ENCODE peak calls at places on chromosomes 5 and 9, in eight cellular contexts. I, W, H, S, L, E, Y and R are unnamed samples.
A peak's percentile ranks its signal among the peaks of the same experiment; 100 is the strongest.

GRCh38 chr5:119316116-119316515 is 39.7 kb upstream of the TNFAIP8 start:
- DNase-seq in Y (no peak), S (no peak), I (no peak), H (no peak), L (no peak), W (no peak), E (no peak), R (no peak)

GRCh38 chr9:21114311-21114710 is 27.3 kb downstream of the IFNW1 start:
- DNase-seq in E (no peak), Y (no peak), L (no peak), S (no peak), W (no peak), I (no peak), H (no peak), R (no peak)

GRCh38 chr9:86700601-86701000 is 246.7 kb downstream of the GAS1 start:
- DNase-seq in Y (no peak), I (no peak), E (peak; percentile 68), W (no peak), H (no peak), S (peak; percentile 70), L (peak; percentile 28), R (no peak)

GRCh38 chr5:145449794-145450193 is 385.3 kb downstream of the PRELID2 start:
- DNase-seq in S (no peak), L (no peak), E (no peak), I (no peak), W (no peak), H (no peak), Y (no peak), R (no peak)

GRCh38 chr9:98314381-98315066 is 59.1 kb upstream of the TBC1D2 start:
- DNase-seq in I (no peak), W (peak; percentile 61), L (no peak), Y (no peak), S (peak; percentile 5), H (no peak), E (no peak), R (no peak)

GRCh38 chr5:38697013-38697412 is 140.6 kb upstream of the LIFR start:
- DNase-seq in H (no peak), W (no peak), I (peak; percentile 16), E (no peak), L (no peak), S (no peak), Y (no peak), R (no peak)

GRCh38 chr9:115090486-115090885 is 27.5 kb downstream of the TNC start:
- DNase-seq in S (no peak), H (no peak), E (no peak), L (no peak), I (no peak), Y (no peak), W (no peak), R (no peak)

GRCh38 chr5:72134226-72134625 is 27.0 kb downstream of the MAP1B start:
- DNase-seq in S (no peak), E (no peak), I (peak; percentile 39), L (no peak), H (no peak), W (no peak), Y (no peak), R (no peak)

GRCh38 chr5:38420691-38421395 is 135.6 kb downstream of the LIFR start:
- DNase-seq in W (peak; percentile 57), Y (peak; percentile 79), I (peak; percentile 73), E (peak; percentile 66), H (peak; percentile 30), S (no peak), L (peak; percentile 69), R (peak; percentile 78)

GRCh38 chr9:114588671-114589526 is 1.3 kb downstream of the ATP6V1G1 start:
- DNase-seq in W (no peak), I (peak; percentile 62), E (no peak), H (no peak), S (no peak), Y (no peak), L (no peak), R (no peak)

GRCh38 chr9:132383462-132383883 is 23.2 kb downstream of the TTF1 start:
- DNase-seq in L (no peak), S (no peak), Y (no peak), H (no peak), E (no peak), I (no peak), W (no peak), R (no peak)

GRCh38 chr9:132384376-132384775 is 22.3 kb downstream of the TTF1 start:
- DNase-seq in L (no peak), E (no peak), W (no peak), H (no peak), S (no peak), Y (no peak), I (no peak), R (no peak)

GRCh38 chr9:132381966-132382541 is 24.6 kb downstream of the TTF1 start:
- DNase-seq in E (no peak), H (no peak), I (no peak), Y (no peak), S (no peak), W (peak; percentile 28), L (no peak), R (no peak)
- TF ChIP-seq POLR2A in E (no peak), H (no peak), I (no peak), Y (no peak), S (no peak), W (no peak), L (no peak), R (no peak)

GRCh38 chr5:95804765-95805539 is 17.6 kb downstream of the GLRX start:
- DNase-seq in Y (no peak), W (no peak), S (no peak), L (no peak), E (no peak), H (no peak), I (no peak), R (no peak)
- TF ChIP-seq POLR2A in Y (no peak), W (no peak), S (no peak), L (no peak), E (no peak), H (no peak), I (no peak), R (no peak)

DNA sequence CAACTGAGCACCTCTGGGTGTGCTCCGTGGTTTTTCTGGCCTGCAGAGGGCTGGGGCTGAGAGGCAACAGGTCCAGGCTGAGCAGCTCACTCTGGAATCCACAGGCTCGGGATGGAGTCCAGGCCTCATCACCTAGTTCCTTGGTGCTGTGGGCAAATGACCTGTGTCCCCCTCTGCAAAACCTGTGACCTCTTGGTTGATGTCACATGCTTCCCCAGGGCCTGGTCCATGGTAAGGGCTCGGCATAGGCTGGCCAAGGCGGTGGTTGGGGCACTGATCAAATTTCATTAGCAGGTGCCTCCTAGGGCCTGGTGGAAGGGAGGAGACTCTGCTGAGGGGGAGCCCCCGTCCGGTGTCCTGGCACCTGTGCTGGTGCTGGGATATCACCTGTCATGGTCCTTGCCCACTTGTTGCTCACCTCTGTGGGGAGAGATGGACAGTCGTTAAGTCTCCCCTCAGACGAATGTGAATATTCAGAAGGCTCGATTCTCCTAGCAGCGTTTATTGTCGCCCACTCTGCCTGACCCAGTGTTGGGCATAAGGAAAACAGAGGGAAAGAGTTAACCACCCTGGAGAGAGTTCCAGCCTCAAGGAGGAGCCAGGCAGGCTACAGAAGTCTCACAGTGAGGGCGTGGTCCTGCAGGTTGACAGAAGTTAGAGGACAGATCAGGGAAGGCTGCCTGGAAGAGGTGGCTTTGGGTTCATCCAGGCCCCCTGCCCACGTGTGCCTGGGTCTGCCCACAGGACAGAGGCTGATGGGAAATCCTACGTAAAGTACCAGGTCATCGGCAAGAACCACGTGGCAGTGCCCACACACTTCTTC is 3.5 kb downstream of the ENDOG start:
- DNase-seq in L (no peak), Y (no peak), W (no peak), I (no peak), S (no peak), H (no peak), E (no peak), R (no peak)
- TF ChIP-seq POLR2A in L (no peak), Y (no peak), W (peak; percentile 3), I (no peak), S (no peak), H (no peak), E (no peak), R (no peak)

DNA sequence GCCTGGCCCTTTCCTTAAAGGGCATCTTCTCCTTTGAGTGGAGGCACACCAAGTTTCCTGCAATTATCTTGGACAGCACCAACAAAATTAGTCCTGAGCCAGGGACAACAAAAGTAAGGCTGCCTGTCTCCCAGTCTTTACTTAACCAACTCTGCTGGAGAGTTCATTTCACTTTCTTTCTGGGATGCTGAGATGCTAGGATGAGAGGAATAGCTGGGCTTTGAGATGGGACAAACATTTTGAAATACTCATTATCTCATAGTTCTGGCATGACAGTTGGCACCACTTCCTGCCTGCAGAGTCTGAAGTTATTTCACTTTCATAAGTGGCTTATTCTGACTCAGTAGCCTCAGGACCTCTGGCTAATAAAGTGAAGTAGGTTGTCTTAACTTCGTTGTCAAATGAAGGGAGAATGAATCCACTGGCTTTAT is 157.0 kb downstream of the C9orf152 start:
- DNase-seq in Y (no peak), L (no peak), E (no peak), H (peak; percentile 77), S (no peak), I (peak; percentile 73), W (peak; percentile 79), R (peak; percentile 56)
- TF ChIP-seq POLR2A in Y (no peak), L (no peak), E (no peak), H (no peak), S (no peak), I (no peak), W (no peak), R (no peak)

GRCh38 chr5:66828551-66829421 is 232.6 kb downstream of the MAST4 start:
- DNase-seq in I (peak; percentile 92), E (peak; percentile 54), Y (peak; percentile 83), W (no peak), S (peak; percentile 72), L (peak; percentile 64), H (peak; percentile 58), R (no peak)
- TF ChIP-seq POLR2A in I (peak; percentile 95), E (no peak), Y (no peak), W (no peak), S (no peak), L (no peak), H (no peak), R (no peak)

GRCh38 chr5:10562202-10563131 is 1.4 kb upstream of the ANKRD33B start:
- DNase-seq in E (no peak), S (no peak), H (no peak), L (no peak), W (peak; percentile 72), I (no peak), Y (no peak), R (no peak)
- TF ChIP-seq POLR2A in E (no peak), S (no peak), H (no peak), L (no peak), W (no peak), I (no peak), Y (no peak), R (no peak)

DNA sequence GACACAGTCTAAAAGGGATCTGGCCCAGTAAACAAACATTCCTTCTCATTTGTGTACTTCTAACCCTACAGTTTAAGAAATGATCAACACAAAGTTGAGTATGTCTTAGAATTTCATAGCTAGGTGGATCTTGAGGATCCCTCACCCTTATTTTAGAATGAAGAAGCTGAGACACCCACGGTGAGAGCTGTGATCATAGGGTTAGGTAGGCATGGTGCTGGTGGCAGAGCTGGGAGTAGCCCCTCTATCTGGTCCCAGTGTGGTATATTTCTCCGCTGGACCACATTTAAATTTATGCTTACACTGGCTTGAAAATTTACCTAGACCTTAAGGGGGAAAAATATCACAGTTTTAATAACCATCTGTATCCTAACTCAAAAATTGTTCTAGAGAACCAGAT is 39.8 kb downstream of the UGCG start:
- DNase-seq in L (no peak), E (no peak), S (no peak), I (no peak), Y (no peak), W (no peak), H (no peak), R (no peak)
- TF ChIP-seq POLR2A in L (no peak), E (no peak), S (no peak), I (no peak), Y (no peak), W (no peak), H (no peak), R (no peak)

GRCh38 chr9:90642570-90643539 is at the start of gene DIRAS2:
- DNase-seq in L (peak; percentile 67), H (peak; percentile 18), S (no peak), I (peak; percentile 30), W (no peak), Y (peak; percentile 70), E (peak; percentile 37), R (no peak)
- TF ChIP-seq POLR2A in L (no peak), H (no peak), S (no peak), I (no peak), W (no peak), Y (no peak), E (no peak), R (no peak)